ENCODE peak calls at places on chromosomes 3 and 15, in four cellular contexts. One of them, this sample, is unnamed.

GRCh38 chr3:122560680-122561079 is 3.4 kb downstream of the PARP9 start:
- DNase-seq in MG63: peak; percentile 4
- DNase-seq in right lobe of liver: no peak
- DNase-seq in AG10803: peak; percentile 60
- DNase-seq in this sample: no peak

GRCh38 chr3:41274944-41275668 is 75.8 kb downstream of the CTNNB1 start:
- DNase-seq in MG63: no peak
- DNase-seq in AG10803: peak; percentile 77
- DNase-seq in right lobe of liver: no peak
- DNase-seq in this sample: no peak

GRCh38 chr3:140931016-140931454 is 10.6 kb upstream of the SLC25A36 start:
- DNase-seq in MG63: no peak
- DNase-seq in right lobe of liver: no peak
- DNase-seq in AG10803: no peak
- DNase-seq in this sample: no peak

GRCh38 chr15:83474578-83474977 is 27.4 kb downstream of the SH3GL3 start:
- DNase-seq in MG63: no peak
- DNase-seq in right lobe of liver: no peak
- DNase-seq in AG10803: no peak
- DNase-seq in this sample: no peak

GRCh38 chr15:56832125-56832524 is 86.3 kb upstream of the TCF12 start:
- DNase-seq in MG63: peak; percentile 89
- DNase-seq in right lobe of liver: peak; percentile 85
- DNase-seq in AG10803: peak; percentile 60
- DNase-seq in this sample: peak; percentile 49

GRCh38 chr15:32818758-32819405 is 101.1 kb downstream of the GREM1 start:
- DNase-seq in right lobe of liver: no peak
- DNase-seq in MG63: no peak
- DNase-seq in AG10803: peak; percentile 94
- DNase-seq in this sample: no peak

GRCh38 chr3:152113413-152113812 is 155.3 kb upstream of the MBNL1 start:
- DNase-seq in AG10803: peak; percentile 18
- DNase-seq in right lobe of liver: no peak
- DNase-seq in MG63: no peak
- DNase-seq in this sample: no peak

GRCh38 chr3:185534511-185534910 is 17.9 kb downstream of the LIPH start:
- DNase-seq in MG63: no peak
- DNase-seq in right lobe of liver: no peak
- DNase-seq in AG10803: no peak
- DNase-seq in this sample: no peak

GRCh38 chr3:71112576-71112975 is 471.0 kb downstream of the FOXP1 start:
- DNase-seq in AG10803: no peak
- DNase-seq in right lobe of liver: no peak
- DNase-seq in MG63: no peak
- DNase-seq in this sample: no peak

GRCh38 chr3:134342269-134342668 is 32.0 kb downstream of the AMOTL2 start:
- DNase-seq in MG63: no peak
- DNase-seq in AG10803: no peak
- DNase-seq in right lobe of liver: no peak
- DNase-seq in this sample: no peak

GRCh38 chr3:127233371-127233770 is 40.4 kb downstream of the PRR23E start:
- DNase-seq in AG10803: no peak
- DNase-seq in right lobe of liver: no peak
- DNase-seq in MG63: no peak
- DNase-seq in this sample: no peak

DNA sequence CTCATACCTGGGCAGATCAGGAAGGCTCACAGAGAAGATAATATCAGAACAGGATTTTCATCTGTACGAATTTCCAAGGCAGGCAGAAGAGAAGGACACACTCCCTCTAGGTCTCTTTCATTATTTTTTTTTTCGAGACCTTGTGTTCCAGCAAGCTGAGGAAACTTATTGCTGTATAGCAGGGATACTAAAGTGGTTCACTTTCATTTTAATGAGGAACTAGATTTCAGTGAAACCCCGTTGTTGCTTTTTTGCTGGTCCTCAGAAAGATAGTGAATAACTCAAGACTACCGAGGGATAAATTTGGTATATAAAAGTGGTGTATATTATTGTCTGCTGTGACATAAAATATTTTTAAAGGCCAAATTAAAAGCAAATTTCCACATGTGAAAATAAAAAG is 24.6 kb downstream of the MEIS2 start:
- DNase-seq in right lobe of liver: no peak
- DNase-seq in AG10803: no peak
- DNase-seq in MG63: no peak
- DNase-seq in this sample: no peak
- H3K4me3 ChIP-seq in right lobe of liver: no peak overlapping the region
- H3K4me3 ChIP-seq in AG10803: no peak overlapping the region
- H3K4me3 ChIP-seq in MG63: no peak overlapping the region
- H3K4me3 ChIP-seq in this sample: no peak overlapping the region

DNA sequence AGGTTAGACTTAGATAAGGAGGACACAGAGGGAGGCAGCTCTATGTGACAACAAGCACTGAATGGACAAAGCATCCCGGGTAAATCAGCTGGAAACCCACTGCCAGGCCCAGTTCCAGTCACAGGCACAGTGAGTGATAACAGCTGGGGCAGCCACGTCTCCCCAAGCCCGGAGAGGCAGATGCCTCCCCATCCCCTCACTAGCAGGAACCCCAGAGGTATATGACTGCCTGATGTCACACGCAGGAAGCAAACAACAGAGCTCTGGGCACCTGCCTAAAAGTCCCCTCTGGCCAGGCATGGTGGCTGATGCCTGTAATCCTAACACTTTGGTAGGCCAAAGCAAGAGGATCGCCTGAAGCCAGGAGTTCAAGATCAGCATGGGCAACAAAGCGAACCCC is 18.2 kb downstream of the C15orf62 start:
- DNase-seq in AG10803: no peak
- DNase-seq in MG63: no peak
- DNase-seq in right lobe of liver: peak; percentile 34
- DNase-seq in this sample: no peak
- H3K4me3 ChIP-seq in AG10803: no peak overlapping the region
- H3K4me3 ChIP-seq in MG63: no peak overlapping the region
- H3K4me3 ChIP-seq in right lobe of liver: no peak overlapping the region
- H3K4me3 ChIP-seq in this sample: no peak overlapping the region

DNA sequence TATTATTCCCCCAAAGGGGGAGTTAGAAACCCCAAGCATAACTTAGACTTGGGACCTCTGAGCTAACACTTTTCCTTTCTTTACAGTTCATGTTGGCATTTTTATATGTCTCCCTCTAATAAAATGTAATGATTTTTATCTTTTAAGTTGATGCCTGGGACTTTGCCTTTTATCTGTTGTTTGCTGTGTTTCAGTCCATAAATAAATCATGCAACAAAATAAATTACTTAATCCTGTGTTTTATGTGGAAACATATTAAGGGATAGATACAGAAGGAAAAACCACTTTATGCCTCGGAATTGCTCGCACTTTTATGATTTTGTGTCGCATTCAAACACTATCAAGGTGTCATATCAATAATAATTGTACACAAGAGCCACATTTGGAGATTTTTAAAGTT is 93.7 kb upstream of the TBC1D5 start:
- DNase-seq in AG10803: no peak
- DNase-seq in right lobe of liver: no peak
- DNase-seq in MG63: no peak
- DNase-seq in this sample: no peak
- H3K4me3 ChIP-seq in AG10803: no peak overlapping the region
- H3K4me3 ChIP-seq in right lobe of liver: no peak overlapping the region
- H3K4me3 ChIP-seq in MG63: no peak overlapping the region
- H3K4me3 ChIP-seq in this sample: no peak overlapping the region

DNA sequence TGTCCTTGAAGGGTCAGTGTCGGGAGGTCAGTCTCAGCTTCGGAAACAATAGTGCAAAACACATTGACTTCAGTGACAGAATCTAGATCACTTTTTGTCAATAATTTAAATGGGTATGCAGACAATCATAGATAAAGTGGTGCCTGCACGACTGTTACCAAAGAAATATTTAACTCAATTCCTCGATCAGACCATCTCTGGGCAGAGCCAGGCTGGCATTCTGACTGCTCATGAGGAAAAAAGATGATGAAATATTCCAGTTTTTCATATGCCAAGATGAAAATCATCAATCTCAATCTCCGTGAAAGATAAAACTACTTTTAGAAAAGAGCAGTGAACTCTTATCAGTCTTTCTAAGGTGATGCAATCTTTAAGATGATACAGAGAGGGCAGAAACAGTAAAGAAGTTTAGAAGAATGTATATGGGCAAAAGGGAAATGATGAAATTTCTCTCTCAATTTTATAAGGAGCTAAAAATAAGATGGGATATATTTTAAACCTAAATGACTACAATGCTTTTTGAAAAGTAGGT is 169.9 kb downstream of the WDR72 start:
- DNase-seq in AG10803: no peak
- DNase-seq in right lobe of liver: no peak
- DNase-seq in MG63: no peak
- DNase-seq in this sample: no peak
- H3K4me3 ChIP-seq in AG10803: no peak overlapping the region
- H3K4me3 ChIP-seq in right lobe of liver: no peak overlapping the region
- H3K4me3 ChIP-seq in MG63: no peak overlapping the region
- H3K4me3 ChIP-seq in this sample: no peak overlapping the region

DNA sequence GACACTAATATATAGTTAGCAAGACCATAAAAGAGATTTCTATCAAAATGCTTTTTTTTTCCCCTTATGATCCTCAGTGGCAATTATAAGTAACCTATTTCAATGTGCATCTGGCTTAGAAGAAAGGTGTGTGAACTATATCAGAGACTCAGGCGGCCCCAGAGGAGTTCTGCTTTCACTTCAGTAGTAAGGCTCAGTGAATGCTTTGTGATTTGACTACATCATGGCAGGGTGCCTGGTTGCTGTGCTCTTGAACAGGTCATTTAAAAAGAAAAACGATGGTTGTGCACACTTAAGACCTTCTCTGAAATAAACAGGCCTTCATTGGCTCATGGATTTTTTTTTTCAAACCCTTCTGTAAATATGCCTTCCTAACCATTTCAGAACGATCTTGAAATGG is 400.4 kb upstream of the RARB start:
- DNase-seq in right lobe of liver: no peak
- DNase-seq in MG63: no peak
- DNase-seq in AG10803: no peak
- DNase-seq in this sample: no peak
- H3K4me3 ChIP-seq in right lobe of liver: no peak overlapping the region
- H3K4me3 ChIP-seq in MG63: no peak overlapping the region
- H3K4me3 ChIP-seq in AG10803: no peak overlapping the region
- H3K4me3 ChIP-seq in this sample: no peak overlapping the region

DNA sequence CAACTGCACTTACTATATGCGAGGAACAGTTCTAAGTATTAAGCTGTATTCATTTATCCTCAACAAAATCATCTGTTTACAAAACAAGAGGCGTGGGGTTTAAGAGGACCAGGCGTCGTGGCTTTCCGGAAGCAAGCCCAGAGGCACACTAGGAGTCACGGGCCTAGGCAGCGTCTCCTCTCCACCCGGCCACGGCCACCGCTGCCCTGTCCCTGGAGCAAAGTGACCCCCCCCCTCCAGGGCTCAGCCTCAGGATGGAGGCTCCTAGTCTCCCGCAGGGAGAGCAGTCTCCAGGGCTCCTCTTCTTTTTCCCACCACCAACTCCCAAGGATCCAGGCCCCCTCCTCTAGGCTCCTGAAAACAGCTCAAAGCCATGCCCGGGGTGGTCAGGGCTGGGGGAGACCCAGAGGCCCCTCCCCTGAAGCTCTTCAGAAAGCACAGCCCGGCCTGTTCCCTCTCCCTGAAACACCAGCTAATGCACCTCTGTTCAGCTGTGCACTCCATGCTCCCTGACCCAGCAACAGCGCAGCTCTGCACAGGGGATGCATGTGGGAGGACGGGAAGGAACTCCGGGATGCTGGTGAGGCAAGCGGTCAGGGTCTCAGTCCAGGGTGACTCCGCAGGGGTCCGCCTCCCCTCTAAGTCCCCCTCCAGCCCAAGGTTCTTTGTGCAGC is 16.8 kb downstream of the TNK2 start:
- DNase-seq in right lobe of liver: no peak
- DNase-seq in MG63: no peak
- DNase-seq in AG10803: no peak
- DNase-seq in this sample: no peak
- H3K4me3 ChIP-seq in right lobe of liver: no peak overlapping the region
- H3K4me3 ChIP-seq in MG63: no peak overlapping the region
- H3K4me3 ChIP-seq in AG10803: peak overlapping the region; percentile 12
- H3K4me3 ChIP-seq in this sample: peak overlapping the region; percentile 57

DNA sequence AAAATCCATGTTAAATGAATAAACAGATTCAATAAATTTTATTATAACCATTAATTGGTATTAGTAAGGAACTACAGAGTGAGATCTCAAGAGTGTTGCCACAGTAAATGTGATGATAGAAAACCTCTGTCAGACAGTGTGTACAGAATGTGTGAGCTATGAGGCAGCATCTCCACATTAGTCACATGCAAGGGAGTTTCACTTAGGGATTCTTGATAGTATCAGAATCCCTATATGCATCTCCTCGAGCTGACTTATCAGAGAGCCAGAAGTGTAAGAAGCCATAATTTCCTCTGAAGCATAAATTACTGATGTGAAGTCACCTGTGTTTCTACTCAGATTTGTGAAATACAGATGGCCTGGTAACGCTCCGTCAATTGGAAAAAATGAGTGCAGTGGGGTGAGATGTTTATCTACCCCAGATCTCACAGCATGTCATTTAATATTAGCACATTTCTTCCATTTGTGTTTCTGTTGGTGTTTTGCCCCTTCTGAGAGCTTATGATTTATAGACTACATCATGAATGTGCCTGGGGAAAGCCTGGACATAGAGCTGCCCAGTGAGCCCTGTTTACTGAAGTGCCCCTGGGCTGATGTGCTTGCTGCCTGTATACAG is 262.4 kb downstream of the CPNE4 start:
- DNase-seq in MG63: no peak
- DNase-seq in AG10803: no peak
- DNase-seq in right lobe of liver: no peak
- DNase-seq in this sample: no peak
- H3K4me3 ChIP-seq in MG63: no peak overlapping the region
- H3K4me3 ChIP-seq in AG10803: no peak overlapping the region
- H3K4me3 ChIP-seq in right lobe of liver: no peak overlapping the region
- H3K4me3 ChIP-seq in this sample: no peak overlapping the region